ENCODE peak calls at places on chromosomes 4 and X, in seven cellular contexts. One of them, this sample, is unnamed.
A peak's percentile ranks its signal among the peaks of the same experiment; 100 is the strongest.

GRCh38 chrX:63754141-63754859 is 30.7 kb downstream of the ARHGEF9 start:
- DNase-seq in HepG2: no peak
- DNase-seq in HCT116: no peak
- DNase-seq in GM12878: no peak
- DNase-seq in SK-N-SH: no peak
- DNase-seq in H1: no peak
- DNase-seq in K562: no peak
- DNase-seq in this sample: peak; percentile 7

GRCh38 chrX:129653181-129653984 is 1.4 kb downstream of the APLN start:
- DNase-seq in H1: no peak
- DNase-seq in HepG2: no peak
- DNase-seq in GM12878: no peak
- DNase-seq in HCT116: no peak
- DNase-seq in SK-N-SH: no peak
- DNase-seq in K562: no peak
- DNase-seq in this sample: no peak

GRCh38 chrX:38929966-38930421 is 128.7 kb downstream of the MID1IP1 start:
- DNase-seq in GM12878: no peak
- DNase-seq in HCT116: no peak
- DNase-seq in SK-N-SH: no peak
- DNase-seq in HepG2: no peak
- DNase-seq in H1: no peak
- DNase-seq in K562: peak; percentile 8
- DNase-seq in this sample: no peak

GRCh38 chr4:41538017-41538733 is at the start of gene LIMCH1:
- DNase-seq in HCT116: no peak
- DNase-seq in HepG2: no peak
- DNase-seq in SK-N-SH: no peak
- DNase-seq in K562: no peak
- DNase-seq in H1: peak; percentile 9
- DNase-seq in GM12878: no peak
- DNase-seq in this sample: no peak

GRCh38 chr4:121108557-121108956 is 36.2 kb upstream of the NDNF start:
- DNase-seq in SK-N-SH: no peak
- DNase-seq in HepG2: no peak
- DNase-seq in H1: no peak
- DNase-seq in K562: no peak
- DNase-seq in GM12878: no peak
- DNase-seq in HCT116: no peak
- DNase-seq in this sample: no peak

GRCh38 chr4:30920043-30920442 is 199.9 kb downstream of the PCDH7 start:
- DNase-seq in H1: no peak
- DNase-seq in HCT116: peak; percentile 73
- DNase-seq in SK-N-SH: no peak
- DNase-seq in HepG2: no peak
- DNase-seq in K562: no peak
- DNase-seq in GM12878: no peak
- DNase-seq in this sample: no peak

GRCh38 chrX:43682726-43683125 is 26.6 kb downstream of the MAOA start:
- DNase-seq in SK-N-SH: no peak
- DNase-seq in H1: no peak
- DNase-seq in HepG2: no peak
- DNase-seq in K562: no peak
- DNase-seq in HCT116: no peak
- DNase-seq in GM12878: no peak
- DNase-seq in this sample: no peak

GRCh38 chr4:185773419-185773818 is 38.6 kb downstream of the SORBS2 start:
- DNase-seq in GM12878: no peak
- DNase-seq in HCT116: no peak
- DNase-seq in HepG2: no peak
- DNase-seq in H1: no peak
- DNase-seq in K562: no peak
- DNase-seq in SK-N-SH: no peak
- DNase-seq in this sample: no peak

GRCh38 chr4:141480950-141481349 is 155.4 kb upstream of the IL15 start:
- DNase-seq in K562: no peak
- DNase-seq in SK-N-SH: no peak
- DNase-seq in H1: no peak
- DNase-seq in HepG2: no peak
- DNase-seq in GM12878: no peak
- DNase-seq in HCT116: no peak
- DNase-seq in this sample: no peak

GRCh38 chr4:57065730-57066482 is 44.3 kb downstream of the IGFBP7 start:
- DNase-seq in H1: no peak
- DNase-seq in K562: no peak
- DNase-seq in SK-N-SH: no peak
- DNase-seq in GM12878: no peak
- DNase-seq in HepG2: no peak
- DNase-seq in HCT116: no peak
- DNase-seq in this sample: no peak

GRCh38 chrX:108148524-108148923 is 56.9 kb downstream of the ATG4A start:
- DNase-seq in HCT116: no peak
- DNase-seq in SK-N-SH: no peak
- DNase-seq in GM12878: peak; percentile 4
- DNase-seq in HepG2: no peak
- DNase-seq in K562: no peak
- DNase-seq in H1: no peak
- DNase-seq in this sample: no peak

GRCh38 chr4:52665592-52665991 is 6.5 kb upstream of the USP46 start:
- DNase-seq in HepG2: peak; percentile 43
- DNase-seq in GM12878: no peak
- DNase-seq in H1: no peak
- DNase-seq in HCT116: peak; percentile 44
- DNase-seq in SK-N-SH: peak; percentile 16
- DNase-seq in K562: no peak
- DNase-seq in this sample: peak; percentile 29

DNA sequence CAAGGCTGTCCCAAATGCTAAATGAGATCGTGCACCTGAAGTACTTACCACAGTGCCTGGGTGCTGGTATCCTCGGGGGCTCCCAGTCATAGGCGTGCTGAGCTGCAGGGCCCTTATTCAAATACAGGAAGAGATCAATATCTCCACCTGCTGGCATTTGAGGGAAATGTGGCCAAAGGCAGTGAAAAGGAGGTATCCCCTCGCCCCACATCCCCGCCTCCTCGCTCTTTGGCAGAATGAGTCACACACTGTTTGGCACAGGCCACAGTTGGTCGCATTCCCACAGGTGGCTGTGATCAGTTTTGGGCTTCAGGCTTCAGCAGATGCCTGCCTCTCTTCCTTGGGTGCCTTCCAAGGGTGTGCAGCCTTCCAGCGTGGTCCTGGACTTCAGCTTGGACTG is 28.4 kb downstream of the ZNF185 start:
- DNase-seq in GM12878: no peak
- DNase-seq in HepG2: peak; percentile 75
- DNase-seq in H1: no peak
- DNase-seq in HCT116: peak; percentile 64
- DNase-seq in SK-N-SH: peak; percentile 70
- DNase-seq in K562: peak; percentile 64
- DNase-seq in this sample: no peak
- TF ChIP-seq JUND in GM12878: no peak
- TF ChIP-seq JUND in HepG2: peak; percentile 43
- TF ChIP-seq JUND in H1: no peak
- TF ChIP-seq JUND in HCT116: peak; percentile 18
- TF ChIP-seq JUND in SK-N-SH: peak; percentile 36
- TF ChIP-seq JUND in K562: peak; percentile 30
- TF ChIP-seq JUND in this sample: no peak

GRCh38 chr4:89021062-89021461 is 35.9 kb downstream of the FAM13A start:
- DNase-seq in HepG2: no peak
- DNase-seq in H1: no peak
- DNase-seq in GM12878: no peak
- DNase-seq in HCT116: no peak
- DNase-seq in K562: peak; percentile 21
- DNase-seq in SK-N-SH: no peak
- DNase-seq in this sample: no peak

GRCh38 chr4:89022426-89023128 is 34.4 kb downstream of the FAM13A start:
- DNase-seq in HepG2: no peak
- DNase-seq in H1: no peak
- DNase-seq in HCT116: no peak
- DNase-seq in SK-N-SH: no peak
- DNase-seq in GM12878: no peak
- DNase-seq in K562: no peak
- DNase-seq in this sample: no peak

GRCh38 chr4:89024051-89024675 is 32.8 kb downstream of the FAM13A start:
- DNase-seq in HCT116: peak; percentile 65
- DNase-seq in SK-N-SH: peak; percentile 62
- DNase-seq in H1: no peak
- DNase-seq in GM12878: peak; percentile 47
- DNase-seq in K562: peak; percentile 82
- DNase-seq in HepG2: peak; percentile 77
- DNase-seq in this sample: peak; percentile 26

GRCh38 chr4:89023140-89023539 is 33.8 kb downstream of the FAM13A start:
- DNase-seq in GM12878: no peak
- DNase-seq in SK-N-SH: no peak
- DNase-seq in HepG2: no peak
- DNase-seq in HCT116: no peak
- DNase-seq in K562: no peak
- DNase-seq in H1: no peak
- DNase-seq in this sample: no peak

GRCh38 chr4:89021678-89022077 is 35.3 kb downstream of the FAM13A start:
- DNase-seq in HCT116: no peak
- DNase-seq in SK-N-SH: no peak
- DNase-seq in K562: peak; percentile 23
- DNase-seq in GM12878: no peak
- DNase-seq in H1: no peak
- DNase-seq in HepG2: no peak
- DNase-seq in this sample: no peak
- TF ChIP-seq JUND in HCT116: no peak
- TF ChIP-seq JUND in SK-N-SH: no peak
- TF ChIP-seq JUND in K562: no peak
- TF ChIP-seq JUND in GM12878: no peak
- TF ChIP-seq JUND in H1: no peak
- TF ChIP-seq JUND in HepG2: no peak
- TF ChIP-seq JUND in this sample: no peak

DNA sequence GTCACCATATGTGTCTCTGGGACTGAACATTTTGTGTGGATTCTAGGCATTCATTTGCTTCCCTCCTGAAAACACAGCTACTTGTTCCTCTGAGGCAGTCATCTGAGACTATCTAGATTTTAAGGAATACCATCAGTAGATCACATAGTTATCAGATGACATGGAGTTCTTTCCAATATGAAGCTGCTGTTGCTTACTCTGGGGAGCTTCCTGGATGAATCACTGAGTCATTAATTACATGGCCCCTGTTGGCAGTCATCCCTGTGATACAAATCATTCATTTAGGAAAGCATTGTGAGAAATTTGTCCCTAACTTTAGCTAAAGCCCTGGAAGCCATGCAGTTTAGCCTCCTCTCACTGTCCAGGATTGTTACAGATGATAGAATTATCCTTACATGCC is 98.2 kb upstream of the ARSJ start:
- DNase-seq in HepG2: no peak
- DNase-seq in HCT116: peak; percentile 26
- DNase-seq in GM12878: no peak
- DNase-seq in SK-N-SH: no peak
- DNase-seq in K562: no peak
- DNase-seq in H1: no peak
- DNase-seq in this sample: no peak
- TF ChIP-seq JUND in HepG2: no peak
- TF ChIP-seq JUND in HCT116: peak; percentile 74
- TF ChIP-seq JUND in GM12878: no peak
- TF ChIP-seq JUND in SK-N-SH: peak; percentile 96
- TF ChIP-seq JUND in K562: no peak
- TF ChIP-seq JUND in H1: no peak
- TF ChIP-seq JUND in this sample: no peak

DNA sequence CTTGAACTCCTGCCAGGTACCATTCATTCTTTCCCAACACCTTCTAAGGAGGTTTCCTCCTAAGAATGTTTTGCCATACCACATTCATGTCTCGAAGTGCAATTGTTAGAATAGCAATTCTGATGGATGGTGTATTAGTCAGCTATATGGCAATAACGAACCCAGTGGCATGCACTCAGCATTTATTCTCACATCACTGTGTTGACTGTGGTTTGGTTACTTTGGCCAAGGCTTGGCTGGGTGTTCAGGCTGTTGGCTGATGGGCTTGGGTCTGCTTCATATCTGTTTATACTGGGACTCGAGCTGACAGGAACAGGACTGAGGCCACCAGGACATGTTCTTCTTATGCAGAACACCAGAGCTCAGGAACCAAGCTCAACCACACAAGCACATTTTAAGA is 31.7 kb downstream of the PSAPL1 start:
- DNase-seq in HepG2: no peak
- DNase-seq in H1: no peak
- DNase-seq in HCT116: no peak
- DNase-seq in K562: no peak
- DNase-seq in SK-N-SH: no peak
- DNase-seq in GM12878: no peak
- DNase-seq in this sample: no peak
- TF ChIP-seq JUND in HepG2: no peak
- TF ChIP-seq JUND in H1: no peak
- TF ChIP-seq JUND in HCT116: no peak
- TF ChIP-seq JUND in K562: no peak
- TF ChIP-seq JUND in SK-N-SH: no peak
- TF ChIP-seq JUND in GM12878: no peak
- TF ChIP-seq JUND in this sample: no peak

GRCh38 chr4:1249731-1250526 is 999 bp upstream of the CTBP1 start:
- DNase-seq in H1: no peak
- DNase-seq in GM12878: no peak
- DNase-seq in K562: peak; percentile 28
- DNase-seq in HCT116: no peak
- DNase-seq in HepG2: peak; percentile 40
- DNase-seq in SK-N-SH: peak; percentile 13
- DNase-seq in this sample: no peak
- TF ChIP-seq JUND in H1: no peak
- TF ChIP-seq JUND in GM12878: peak; percentile 36
- TF ChIP-seq JUND in K562: peak; percentile 3
- TF ChIP-seq JUND in HCT116: no peak
- TF ChIP-seq JUND in HepG2: no peak
- TF ChIP-seq JUND in SK-N-SH: no peak
- TF ChIP-seq JUND in this sample: no peak

GRCh38 chrX:87664381-87664780 is 146.8 kb downstream of the KLHL4 start:
- DNase-seq in SK-N-SH: peak; percentile 2
- DNase-seq in HCT116: no peak
- DNase-seq in K562: peak; percentile 27
- DNase-seq in GM12878: no peak
- DNase-seq in H1: no peak
- DNase-seq in HepG2: no peak
- DNase-seq in this sample: peak; percentile 29
- TF ChIP-seq JUND in SK-N-SH: no peak
- TF ChIP-seq JUND in HCT116: no peak
- TF ChIP-seq JUND in K562: no peak
- TF ChIP-seq JUND in GM12878: no peak
- TF ChIP-seq JUND in H1: no peak
- TF ChIP-seq JUND in HepG2: no peak
- TF ChIP-seq JUND in this sample: no peak

DNA sequence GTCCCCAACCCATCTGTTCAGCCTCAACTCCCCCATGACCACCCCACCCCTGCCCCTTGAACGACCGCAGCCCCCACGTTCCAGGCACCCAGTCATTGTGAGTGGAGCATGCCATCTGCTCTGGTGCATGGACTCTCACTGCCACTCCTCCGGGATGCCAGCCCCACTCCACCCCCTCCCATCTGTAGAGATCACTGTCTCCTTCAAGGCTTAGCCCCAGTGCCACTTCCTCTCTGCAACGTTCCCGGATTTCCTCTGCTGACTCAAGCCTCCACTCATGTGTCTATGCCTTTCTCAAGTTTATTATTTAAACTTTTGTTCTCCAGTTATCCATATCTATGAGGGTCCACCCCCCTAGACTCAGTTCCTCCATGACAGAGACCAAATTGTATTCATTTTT is 54.0 kb downstream of the MAML3 start:
- DNase-seq in HepG2: no peak
- DNase-seq in GM12878: no peak
- DNase-seq in K562: no peak
- DNase-seq in H1: no peak
- DNase-seq in SK-N-SH: peak; percentile 59
- DNase-seq in HCT116: no peak
- DNase-seq in this sample: no peak
- TF ChIP-seq JUND in HepG2: no peak
- TF ChIP-seq JUND in GM12878: no peak
- TF ChIP-seq JUND in K562: no peak
- TF ChIP-seq JUND in H1: no peak
- TF ChIP-seq JUND in SK-N-SH: no peak
- TF ChIP-seq JUND in HCT116: no peak
- TF ChIP-seq JUND in this sample: no peak

This sample was measured in T47D.